ENCODE peak calls at places on chromosome 14, in nine cellular contexts. M is stimulated activated CD8-positive, alpha-beta memory T cell treated with anti-CD3 and anti-CD28 coated beads, Interleukin-12 subunit alpha, Interleukin-12 subunit beta, amount 100 ng/mL, for 4 hours; T is OCI-LY7; J is H4; O is GM03348; Y is NCI-H1417 treated with DMSO at 0.1 percent for 48 hours; P is glutamatergic neuron; H is activated naive CD8-positive, alpha-beta T cell treated with anti-CD3 and anti-CD28 coated beads, Interleukin-2, amount 50 U/mL, for 24 hours; D is endothelial cell. K is an unnamed sample.

GRCh38 chr14:47833006-47833405 is 157.6 kb upstream of the MDGA2 start:
- DNase-seq in M (no peak), T (no peak), J (no peak), O (no peak), Y (no peak), P (no peak), H (no peak), D (no peak), K (no peak)

GRCh38 chr14:69079747-69080146 is 73.2 kb downstream of the DCAF5 start:
- DNase-seq in M (no peak), T (no peak), J (no peak), O (no peak), Y (no peak), P (no peak), H (no peak), D (no peak), K (no peak)

GRCh38 chr14:45252356-45253069 is 489 bp downstream of the MIS18BP1 start:
- DNase-seq in M (no peak), T (peak), J (no peak), O (no peak), Y (no peak), P (no peak), H (peak), D (no peak), K (no peak)

GRCh38 chr14:102304611-102305506 is at the start of gene MOK:
- DNase-seq in M (peak), T (peak), J (peak), O (peak), Y (peak), P (peak), H (peak), D (peak), K (peak)

GRCh38 chr14:96072076-96072475 is 32.9 kb downstream of the C14orf132 start:
- DNase-seq in M (no peak), T (no peak), J (no peak), O (no peak), Y (no peak), P (peak), H (no peak), D (no peak), K (no peak)

GRCh38 chr14:56216631-56217379 is 98.6 kb downstream of the PELI2 start:
- DNase-seq in M (no peak), T (no peak), J (no peak), O (peak), Y (no peak), P (no peak), H (no peak), D (no peak), K (peak)

GRCh38 chr14:33636715-33637114 is 314.2 kb downstream of the EGLN3 start:
- DNase-seq in M (no peak), T (no peak), J (no peak), O (no peak), Y (no peak), P (no peak), H (no peak), D (no peak), K (no peak)

GRCh38 chr14:100588671-100589070 is 1.5 kb upstream of the BEGAIN start:
- DNase-seq in M (no peak), T (no peak), J (no peak), O (no peak), Y (no peak), P (peak), H (no peak), D (no peak), K (no peak)

GRCh38 chr14:101188571-101188915 is 285.0 kb upstream of the RTL1 start:
- DNase-seq in M (no peak), T (no peak), J (no peak), O (no peak), Y (no peak), P (no peak), H (no peak), D (no peak), K (no peak)

GRCh38 chr14:20632831-20633771 is 8.4 kb downstream of the OR6S1 start:
- DNase-seq in M (no peak), T (no peak), J (peak), O (peak), Y (no peak), P (peak), H (peak), D (peak), K (peak)

GRCh38 chr14:79354336-79354735 is 857.0 kb downstream of the DIO2 start:
- DNase-seq in M (no peak), T (no peak), J (no peak), O (no peak), Y (no peak), P (no peak), H (no peak), D (no peak), K (no peak)

GRCh38 chr14:38129705-38130104 is 78.0 kb upstream of the SSTR1 start:
- DNase-seq in M (peak), T (no peak), J (no peak), O (no peak), Y (no peak), P (no peak), H (peak), D (no peak), K (no peak)

GRCh38 chr14:73785834-73786631 is 65.6 kb upstream of the PTGR2 start:
- DNase-seq in M (no peak), T (peak), J (peak), O (peak), Y (no peak), P (peak), H (peak), D (peak), K (no peak)

GRCh38 chr14:35406090-35406489 is 1.5 kb upstream of the NFKBIA start:
- DNase-seq in M (no peak), T (no peak), J (no peak), O (no peak), Y (no peak), P (no peak), H (no peak), D (no peak), K (no peak)

GRCh38 chr14:56840221-56840620 is 29.9 kb upstream of the OTX2 start:
- DNase-seq in M (no peak), T (no peak), J (no peak), O (no peak), Y (no peak), P (no peak), H (no peak), D (no peak), K (no peak)